ENCODE peak calls at places on chromosome 5, in six cellular contexts. One of them, this sample, is unnamed.

GRCh38 chr5:41275813-41276512 is 62.6 kb upstream of the C6 start:
- DNase-seq in sciatic nerve: no peak
- DNase-seq in GM23248: no peak
- DNase-seq in neuronal stem cell: no peak
- DNase-seq in neural progenitor cell: no peak
- DNase-seq in stomach: no peak
- DNase-seq in this sample: no peak

GRCh38 chr5:143648696-143649095 is 163.3 kb upstream of the HMHB1 start:
- DNase-seq in stomach: no peak
- DNase-seq in neural progenitor cell: no peak
- DNase-seq in GM23248: no peak
- DNase-seq in neuronal stem cell: no peak
- DNase-seq in sciatic nerve: no peak
- DNase-seq in this sample: no peak

GRCh38 chr5:134837530-134838181 is 8.1 kb upstream of the C5orf24 start:
- DNase-seq in GM23248: peak
- DNase-seq in stomach: no peak
- DNase-seq in neural progenitor cell: no peak
- DNase-seq in sciatic nerve: no peak
- DNase-seq in neuronal stem cell: no peak
- DNase-seq in this sample: no peak

GRCh38 chr5:142115937-142116614 is 7.5 kb downstream of the NDFIP1 start:
- DNase-seq in neuronal stem cell: no peak
- DNase-seq in sciatic nerve: no peak
- DNase-seq in neural progenitor cell: no peak
- DNase-seq in stomach: no peak
- DNase-seq in GM23248: peak
- DNase-seq in this sample: no peak

GRCh38 chr5:123582570-123583293 is 70.8 kb downstream of the CSNK1G3 start:
- DNase-seq in sciatic nerve: no peak
- DNase-seq in neural progenitor cell: peak
- DNase-seq in GM23248: no peak
- DNase-seq in neuronal stem cell: no peak
- DNase-seq in stomach: no peak
- DNase-seq in this sample: no peak

GRCh38 chr5:30498972-30499371 is 694.5 kb upstream of the CDH6 start:
- DNase-seq in neural progenitor cell: no peak
- DNase-seq in neuronal stem cell: no peak
- DNase-seq in stomach: no peak
- DNase-seq in GM23248: no peak
- DNase-seq in sciatic nerve: no peak
- DNase-seq in this sample: no peak

GRCh38 chr5:96844476-96844990 is 31.8 kb upstream of the ERAP2 start:
- DNase-seq in neural progenitor cell: no peak
- DNase-seq in sciatic nerve: no peak
- DNase-seq in GM23248: peak
- DNase-seq in stomach: no peak
- DNase-seq in neuronal stem cell: no peak
- DNase-seq in this sample: no peak

GRCh38 chr5:132469380-132470372 is 20.9 kb downstream of the IRF1 start:
- DNase-seq in GM23248: no peak
- DNase-seq in stomach: peak
- DNase-seq in neural progenitor cell: no peak
- DNase-seq in sciatic nerve: peak
- DNase-seq in neuronal stem cell: no peak
- DNase-seq in this sample: no peak

GRCh38 chr5:79181419-79182022 is 54.4 kb upstream of the JMY start:
- DNase-seq in stomach: no peak
- DNase-seq in neural progenitor cell: no peak
- DNase-seq in sciatic nerve: no peak
- DNase-seq in neuronal stem cell: no peak
- DNase-seq in GM23248: peak
- DNase-seq in this sample: no peak

This sample was measured in neural crest cell.